ENCODE peak calls at places on chromosomes 3 and 15, in eight cellular contexts. One of them, this sample, is unnamed.

GRCh38 chr15:86857701-86858100 is 778.0 kb downstream of the AGBL1 start:
- DNase-seq in CD8-positive, alpha-beta T cell: no peak
- DNase-seq in OCI-LY7: no peak
- DNase-seq in lower lobe of right lung: no peak
- DNase-seq in psoas muscle: no peak
- DNase-seq in MM.1S: no peak
- DNase-seq in PC-3: no peak
- DNase-seq in body of pancreas: no peak
- DNase-seq in this sample: no peak

GRCh38 chr3:86969500-86970189 is 21.3 kb downstream of the VGLL3 start:
- DNase-seq in CD8-positive, alpha-beta T cell: no peak
- DNase-seq in OCI-LY7: peak; percentile 54
- DNase-seq in lower lobe of right lung: no peak
- DNase-seq in psoas muscle: no peak
- DNase-seq in MM.1S: peak; percentile 56
- DNase-seq in PC-3: peak; percentile 82
- DNase-seq in body of pancreas: peak; percentile 29
- DNase-seq in this sample: no peak

GRCh38 chr3:10474847-10475246 is 30.5 kb downstream of the ATP2B2 start:
- DNase-seq in CD8-positive, alpha-beta T cell: no peak
- DNase-seq in OCI-LY7: peak; percentile 7
- DNase-seq in lower lobe of right lung: no peak
- DNase-seq in psoas muscle: no peak
- DNase-seq in MM.1S: peak; percentile 53
- DNase-seq in PC-3: no peak
- DNase-seq in body of pancreas: no peak
- DNase-seq in this sample: no peak

GRCh38 chr3:138197058-138197457 is 10.0 kb downstream of the ARMC8 start:
- DNase-seq in CD8-positive, alpha-beta T cell: no peak
- DNase-seq in OCI-LY7: no peak
- DNase-seq in lower lobe of right lung: no peak
- DNase-seq in psoas muscle: no peak
- DNase-seq in MM.1S: peak; percentile 43
- DNase-seq in PC-3: peak; percentile 28
- DNase-seq in body of pancreas: peak; percentile 25
- DNase-seq in this sample: no peak

GRCh38 chr3:129033619-129034321 is 26.8 kb upstream of the GP9 start:
- DNase-seq in CD8-positive, alpha-beta T cell: no peak
- DNase-seq in OCI-LY7: no peak
- DNase-seq in lower lobe of right lung: no peak
- DNase-seq in psoas muscle: no peak
- DNase-seq in MM.1S: no peak
- DNase-seq in PC-3: no peak
- DNase-seq in body of pancreas: no peak
- DNase-seq in this sample: no peak

GRCh38 chr3:120093119-120093922 is 926 bp downstream of the GSK3B start:
- DNase-seq in CD8-positive, alpha-beta T cell: peak; percentile 14
- DNase-seq in OCI-LY7: peak; percentile 40
- DNase-seq in lower lobe of right lung: no peak
- DNase-seq in psoas muscle: no peak
- DNase-seq in MM.1S: no peak
- DNase-seq in PC-3: peak; percentile 73
- DNase-seq in body of pancreas: no peak
- DNase-seq in this sample: no peak

GRCh38 chr3:136350557-136350956 is 100.4 kb downstream of the PCCB start:
- DNase-seq in CD8-positive, alpha-beta T cell: no peak
- DNase-seq in OCI-LY7: no peak
- DNase-seq in lower lobe of right lung: no peak
- DNase-seq in psoas muscle: no peak
- DNase-seq in MM.1S: no peak
- DNase-seq in PC-3: no peak
- DNase-seq in body of pancreas: no peak
- DNase-seq in this sample: no peak

GRCh38 chr15:27249046-27249722 is 278.2 kb downstream of the GABRG3 start:
- DNase-seq in CD8-positive, alpha-beta T cell: no peak
- DNase-seq in OCI-LY7: no peak
- DNase-seq in lower lobe of right lung: no peak
- DNase-seq in psoas muscle: no peak
- DNase-seq in MM.1S: no peak
- DNase-seq in PC-3: no peak
- DNase-seq in body of pancreas: no peak
- DNase-seq in this sample: no peak

GRCh38 chr3:169289303-169289702 is 374.2 kb downstream of the MECOM start:
- DNase-seq in CD8-positive, alpha-beta T cell: no peak
- DNase-seq in OCI-LY7: no peak
- DNase-seq in lower lobe of right lung: no peak
- DNase-seq in psoas muscle: no peak
- DNase-seq in MM.1S: no peak
- DNase-seq in PC-3: no peak
- DNase-seq in body of pancreas: no peak
- DNase-seq in this sample: no peak

GRCh38 chr15:29472901-29473423 is 203.3 kb upstream of the NSMCE3 start:
- DNase-seq in CD8-positive, alpha-beta T cell: no peak
- DNase-seq in OCI-LY7: no peak
- DNase-seq in lower lobe of right lung: no peak
- DNase-seq in psoas muscle: no peak
- DNase-seq in MM.1S: no peak
- DNase-seq in PC-3: peak; percentile 4
- DNase-seq in body of pancreas: no peak
- DNase-seq in this sample: no peak

GRCh38 chr15:79161837-79162508 is 71.4 kb upstream of the RASGRF1 start:
- DNase-seq in CD8-positive, alpha-beta T cell: no peak
- DNase-seq in OCI-LY7: no peak
- DNase-seq in lower lobe of right lung: no peak
- DNase-seq in psoas muscle: no peak
- DNase-seq in MM.1S: no peak
- DNase-seq in PC-3: no peak
- DNase-seq in body of pancreas: no peak
- DNase-seq in this sample: no peak

GRCh38 chr3:55564709-55565108 is 77.6 kb upstream of the WNT5A start:
- DNase-seq in CD8-positive, alpha-beta T cell: no peak
- DNase-seq in OCI-LY7: no peak
- DNase-seq in lower lobe of right lung: no peak
- DNase-seq in psoas muscle: no peak
- DNase-seq in MM.1S: no peak
- DNase-seq in PC-3: no peak
- DNase-seq in body of pancreas: no peak
- DNase-seq in this sample: no peak

GRCh38 chr3:16211176-16211904 is 36.9 kb downstream of the GALNT15 start:
- DNase-seq in CD8-positive, alpha-beta T cell: no peak
- DNase-seq in OCI-LY7: no peak
- DNase-seq in lower lobe of right lung: no peak
- DNase-seq in psoas muscle: no peak
- DNase-seq in MM.1S: no peak
- DNase-seq in PC-3: no peak
- DNase-seq in body of pancreas: no peak
- DNase-seq in this sample: no peak

GRCh38 chr3:142152349-142152748 is 3.0 kb upstream of the TFDP2 start:
- DNase-seq in CD8-positive, alpha-beta T cell: no peak
- DNase-seq in OCI-LY7: peak; percentile 46
- DNase-seq in lower lobe of right lung: no peak
- DNase-seq in psoas muscle: no peak
- DNase-seq in MM.1S: no peak
- DNase-seq in PC-3: peak; percentile 6
- DNase-seq in body of pancreas: no peak
- DNase-seq in this sample: no peak
- TF ChIP-seq CTCF in CD8-positive, alpha-beta T cell: no peak
- TF ChIP-seq CTCF in OCI-LY7: peak; percentile 67
- TF ChIP-seq CTCF in lower lobe of right lung: no peak
- TF ChIP-seq CTCF in psoas muscle: no peak
- TF ChIP-seq CTCF in MM.1S: no peak
- TF ChIP-seq CTCF in PC-3: peak; percentile 34
- TF ChIP-seq CTCF in body of pancreas: no peak
- TF ChIP-seq CTCF in this sample: no peak

GRCh38 chr3:130345487-130346079 is at the start of gene COL6A5:
- DNase-seq in CD8-positive, alpha-beta T cell: no peak
- DNase-seq in OCI-LY7: no peak
- DNase-seq in lower lobe of right lung: peak; percentile 41
- DNase-seq in psoas muscle: no peak
- DNase-seq in MM.1S: no peak
- DNase-seq in PC-3: no peak
- DNase-seq in body of pancreas: no peak
- DNase-seq in this sample: peak; percentile 51
- H3K4me3 ChIP-seq in CD8-positive, alpha-beta T cell: no peak within 1 kb of the TSS
- H3K4me3 ChIP-seq in OCI-LY7: no peak within 1 kb of the TSS
- H3K4me3 ChIP-seq in lower lobe of right lung: peak within 1 kb of the TSS; percentile 38
- H3K4me3 ChIP-seq in psoas muscle: no peak within 1 kb of the TSS
- H3K4me3 ChIP-seq in MM.1S: no peak within 1 kb of the TSS
- H3K4me3 ChIP-seq in PC-3: no peak within 1 kb of the TSS
- H3K4me3 ChIP-seq in body of pancreas: no peak within 1 kb of the TSS
- H3K4me3 ChIP-seq in this sample: no peak within 1 kb of the TSS

DNA sequence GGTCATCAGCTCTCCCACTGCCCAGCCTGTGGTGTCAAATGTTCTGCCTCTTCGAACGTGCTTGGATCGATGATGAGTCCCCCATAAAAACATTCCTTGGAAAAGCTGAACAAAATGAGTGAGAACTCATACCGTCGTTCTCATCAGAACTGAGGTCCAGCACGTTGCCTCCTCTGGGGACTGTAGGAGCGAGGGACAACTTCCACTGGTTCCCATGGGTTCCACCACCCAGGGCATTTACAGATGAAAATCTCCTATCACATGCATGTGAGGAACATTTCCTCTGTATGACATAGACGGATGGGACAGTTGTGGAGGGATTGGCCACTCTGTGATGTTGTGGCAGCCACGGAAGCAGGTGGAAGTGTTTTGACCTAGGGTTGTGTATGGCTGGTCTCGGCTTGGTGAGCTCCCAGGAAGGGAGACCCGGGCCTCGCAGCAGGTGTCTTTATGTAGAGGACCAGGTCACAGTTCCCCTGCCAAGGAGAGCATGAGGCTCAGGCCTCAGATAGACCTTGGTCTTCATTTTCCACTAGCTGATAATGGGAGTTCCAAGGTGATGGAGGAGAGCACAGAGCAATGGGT is 113.0 kb downstream of the SNRPN start:
- DNase-seq in CD8-positive, alpha-beta T cell: no peak
- DNase-seq in OCI-LY7: no peak
- DNase-seq in lower lobe of right lung: no peak
- DNase-seq in psoas muscle: no peak
- DNase-seq in MM.1S: no peak
- DNase-seq in PC-3: no peak
- DNase-seq in body of pancreas: no peak
- DNase-seq in this sample: no peak
- H3K9me3 ChIP-seq in CD8-positive, alpha-beta T cell: peaks cover 99% of the 10 kb centered on the region
- H3K9me3 ChIP-seq in OCI-LY7: no peaks in the 10 kb centered on the region
- H3K9me3 ChIP-seq in lower lobe of right lung: peaks cover 100% of the 10 kb centered on the region
- H3K9me3 ChIP-seq in psoas muscle: peaks cover 98% of the 10 kb centered on the region
- H3K9me3 ChIP-seq in MM.1S: no peaks in the 10 kb centered on the region
- H3K9me3 ChIP-seq in PC-3: peaks cover 81% of the 10 kb centered on the region
- H3K9me3 ChIP-seq in body of pancreas: peaks cover 25% of the 10 kb centered on the region
- H3K9me3 ChIP-seq in this sample: peaks cover 25% of the 10 kb centered on the region

DNA sequence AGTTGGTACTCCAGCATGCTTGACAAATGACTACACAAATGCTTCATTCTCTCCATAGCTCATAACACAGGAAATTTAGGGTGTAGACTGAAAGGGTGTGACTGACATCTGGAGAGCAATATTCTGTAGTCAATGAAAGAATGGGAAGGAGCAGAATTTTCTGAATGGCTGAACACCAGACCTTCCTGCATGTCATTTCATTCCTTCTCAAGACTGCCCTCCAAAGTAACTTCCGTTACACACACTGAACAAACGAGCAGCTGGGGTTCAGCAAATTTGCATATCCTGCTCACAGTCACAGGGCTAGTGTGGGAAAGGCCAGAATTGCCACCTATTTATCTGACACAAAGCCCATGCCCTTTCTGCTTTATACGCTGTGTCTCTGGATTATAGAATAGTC is 325.0 kb upstream of the CFAP20DC start:
- DNase-seq in CD8-positive, alpha-beta T cell: no peak
- DNase-seq in OCI-LY7: peak; percentile 79
- DNase-seq in lower lobe of right lung: no peak
- DNase-seq in psoas muscle: no peak
- DNase-seq in MM.1S: peak; percentile 57
- DNase-seq in PC-3: no peak
- DNase-seq in body of pancreas: no peak
- DNase-seq in this sample: no peak
- TF ChIP-seq CTCF in CD8-positive, alpha-beta T cell: no peak
- TF ChIP-seq CTCF in OCI-LY7: peak; percentile 29
- TF ChIP-seq CTCF in lower lobe of right lung: no peak
- TF ChIP-seq CTCF in psoas muscle: no peak
- TF ChIP-seq CTCF in MM.1S: no peak
- TF ChIP-seq CTCF in PC-3: no peak
- TF ChIP-seq CTCF in body of pancreas: no peak
- TF ChIP-seq CTCF in this sample: no peak

GRCh38 chr15:89814112-89814742 is 425 bp downstream of the ANPEP start:
- DNase-seq in CD8-positive, alpha-beta T cell: no peak
- DNase-seq in OCI-LY7: no peak
- DNase-seq in lower lobe of right lung: peak; percentile 67
- DNase-seq in psoas muscle: no peak
- DNase-seq in MM.1S: no peak
- DNase-seq in PC-3: no peak
- DNase-seq in body of pancreas: no peak
- DNase-seq in this sample: no peak

GRCh38 chr15:89812126-89812846 is 2.4 kb downstream of the ANPEP start:
- DNase-seq in CD8-positive, alpha-beta T cell: no peak
- DNase-seq in OCI-LY7: no peak
- DNase-seq in lower lobe of right lung: peak; percentile 80
- DNase-seq in psoas muscle: peak; percentile 66
- DNase-seq in MM.1S: no peak
- DNase-seq in PC-3: no peak
- DNase-seq in body of pancreas: peak; percentile 73
- DNase-seq in this sample: peak; percentile 66

GRCh38 chr15:89815769-89816168 is 1.1 kb upstream of the ANPEP start:
- DNase-seq in CD8-positive, alpha-beta T cell: no peak
- DNase-seq in OCI-LY7: no peak
- DNase-seq in lower lobe of right lung: no peak
- DNase-seq in psoas muscle: no peak
- DNase-seq in MM.1S: no peak
- DNase-seq in PC-3: no peak
- DNase-seq in body of pancreas: no peak
- DNase-seq in this sample: no peak

GRCh38 chr15:89812847-89813320 is 1.8 kb downstream of the ANPEP start:
- DNase-seq in CD8-positive, alpha-beta T cell: no peak
- DNase-seq in OCI-LY7: no peak
- DNase-seq in lower lobe of right lung: no peak
- DNase-seq in psoas muscle: no peak
- DNase-seq in MM.1S: no peak
- DNase-seq in PC-3: no peak
- DNase-seq in body of pancreas: no peak
- DNase-seq in this sample: peak; percentile 62

GRCh38 chr15:89813381-89814111 is 1.1 kb downstream of the ANPEP start:
- DNase-seq in CD8-positive, alpha-beta T cell: no peak
- DNase-seq in OCI-LY7: no peak
- DNase-seq in lower lobe of right lung: no peak
- DNase-seq in psoas muscle: no peak
- DNase-seq in MM.1S: no peak
- DNase-seq in PC-3: no peak
- DNase-seq in body of pancreas: no peak
- DNase-seq in this sample: no peak
- H3K4me3 ChIP-seq in CD8-positive, alpha-beta T cell: no peak overlapping the region
- H3K4me3 ChIP-seq in OCI-LY7: no peak overlapping the region
- H3K4me3 ChIP-seq in lower lobe of right lung: peak overlapping the region; percentile 60
- H3K4me3 ChIP-seq in psoas muscle: peak overlapping the region; percentile 61
- H3K4me3 ChIP-seq in MM.1S: no peak overlapping the region
- H3K4me3 ChIP-seq in PC-3: peak overlapping the region; percentile 62
- H3K4me3 ChIP-seq in body of pancreas: no peak overlapping the region
- H3K4me3 ChIP-seq in this sample: peak overlapping the region; percentile 60